ENCODE peak calls at places on chromosomes 7 and 10, in six cellular contexts. V, A, P, Y, M and E are unnamed samples.
A peak's percentile ranks its signal among the peaks of the same experiment; 100 is the strongest.

GRCh38 chr10:59362184-59362966 is at the start of gene FAM13C:
- DNase-seq in M (no peak), Y (no peak), P (peak; percentile 42), V (peak; percentile 7), A (no peak), E (peak; percentile 7)

GRCh38 chr7:97075928-97076327 is 41.6 kb upstream of the SDHAF3 start:
- DNase-seq in V (no peak), A (no peak), P (no peak), Y (peak; percentile 27), M (no peak), E (peak; percentile 25)

GRCh38 chr10:128539784-128540759 is 413.8 kb upstream of the MKI67 start:
- DNase-seq in A (no peak), M (no peak), P (no peak), V (no peak), Y (no peak), E (no peak)

GRCh38 chr7:107387573-107388219 is 82.2 kb upstream of the GPR22 start:
- DNase-seq in Y (peak; percentile 57), A (no peak), M (no peak), V (no peak), P (peak; percentile 85), E (no peak)

GRCh38 chr10:58439632-58440364 is 54.6 kb downstream of the TFAM start:
- DNase-seq in M (no peak), V (no peak), P (no peak), A (peak; percentile 13), Y (no peak), E (no peak)

GRCh38 chr10:101569465-101569837 is 18.6 kb downstream of the POLL start:
- DNase-seq in M (no peak), V (no peak), P (no peak), A (no peak), Y (no peak), E (no peak)

GRCh38 chr10:13100349-13101294 is 659 bp downstream of the OPTN start:
- DNase-seq in M (no peak), A (no peak), Y (no peak), P (peak; percentile 53), V (peak; percentile 45), E (peak; percentile 15)

GRCh38 chr7:19405546-19405945 is 260.3 kb upstream of the FERD3L start:
- DNase-seq in A (no peak), Y (no peak), V (no peak), P (no peak), M (no peak), E (no peak)

GRCh38 chr10:11165591-11166543 is 148.2 kb downstream of the CELF2 start:
- DNase-seq in P (peak; percentile 33), V (peak; percentile 5), Y (peak; percentile 88), A (peak; percentile 85), M (no peak), E (no peak)

GRCh38 chr7:12714436-12714737 is 27.0 kb downstream of the ARL4A start:
- DNase-seq in Y (peak; percentile 17), M (no peak), P (no peak), V (no peak), A (no peak), E (no peak)

GRCh38 chr7:137893143-137893742 is 46.5 kb upstream of the DGKI start:
- DNase-seq in V (no peak), Y (no peak), M (no peak), A (no peak), P (no peak), E (peak; percentile 54)

GRCh38 chr7:27869060-27869459 is 129.1 kb downstream of the TAX1BP1 start:
- DNase-seq in V (no peak), A (no peak), P (no peak), M (no peak), Y (no peak), E (no peak)

GRCh38 chr10:33349273-33349672 is 14.8 kb upstream of the NRP1 start:
- DNase-seq in P (no peak), Y (no peak), A (no peak), M (no peak), V (no peak), E (no peak)

GRCh38 chr10:122164028-122164601 is 107.0 kb upstream of the BTBD16 start:
- DNase-seq in M (no peak), A (no peak), Y (no peak), P (no peak), V (no peak), E (no peak)

GRCh38 chr7:151114151-151115090 is 28.1 kb downstream of the AGAP3 start:
- DNase-seq in Y (no peak), A (no peak), V (no peak), M (no peak), P (no peak), E (no peak)

GRCh38 chr7:18144171-18144570 is 116.5 kb upstream of the PRPS1L1 start:
- DNase-seq in A (peak; percentile 48), P (no peak), M (peak; percentile 4), V (no peak), Y (no peak), E (no peak)

GRCh38 chr10:34899161-34899560 is 84.1 kb upstream of the PARD3 start:
- DNase-seq in M (no peak), Y (no peak), A (no peak), P (no peak), V (no peak), E (no peak)

GRCh38 chr7:102814025-102814471 is 65.2 kb downstream of the FAM185A start:
- DNase-seq in A (no peak), V (no peak), Y (no peak), M (no peak), P (peak; percentile 81), E (no peak)
- TF ChIP-seq MYC in A (no peak), V (no peak), Y (no peak), M (no peak), P (no peak), E (no peak)

DNA sequence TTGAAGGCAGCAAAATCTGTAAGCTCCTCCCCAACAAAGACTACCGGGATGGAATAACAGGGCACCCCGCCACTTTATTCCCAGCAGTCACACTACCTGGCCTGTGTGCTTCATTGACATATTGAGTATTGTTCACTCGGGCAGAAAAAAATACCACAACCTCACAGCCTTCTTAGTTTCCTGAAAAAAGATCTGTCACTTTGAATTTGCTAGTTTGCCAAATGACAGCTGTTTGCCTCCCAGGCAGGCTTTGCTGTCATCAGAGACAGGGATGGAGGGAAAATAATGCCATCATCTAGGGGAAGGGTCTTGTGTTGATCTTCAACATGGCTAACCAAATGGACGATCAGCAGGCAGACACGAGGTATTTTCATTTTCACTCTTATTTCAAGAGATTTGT is 26.9 kb downstream of the BMPER start:
- DNase-seq in P (peak; percentile 6), M (no peak), V (no peak), Y (no peak), A (no peak), E (no peak)
- TF ChIP-seq MYC in P (no peak), M (no peak), V (no peak), Y (no peak), A (no peak), E (no peak)

GRCh38 chr10:70816220-70816894 is 609 bp downstream of the SGPL1 start:
- DNase-seq in Y (peak; percentile 71), V (peak; percentile 91), A (peak; percentile 65), M (no peak), P (peak; percentile 90), E (peak; percentile 74)
- TF ChIP-seq MYC in Y (peak; percentile 69), V (no peak), A (no peak), M (no peak), P (no peak), E (no peak)

GRCh38 chr10:78414380-78414779 is 380.7 kb downstream of the RPS24 start:
- DNase-seq in Y (no peak), V (no peak), M (no peak), P (no peak), A (no peak), E (no peak)
- TF ChIP-seq MYC in Y (no peak), V (no peak), M (no peak), P (no peak), A (no peak), E (no peak)

GRCh38 chr10:21099291-21099800 is 202.2 kb upstream of the NEBL start:
- DNase-seq in A (no peak), M (no peak), Y (no peak), V (no peak), P (no peak), E (no peak)

GRCh38 chr10:21095494-21096055 is 198.5 kb upstream of the NEBL start:
- DNase-seq in V (no peak), P (no peak), A (no peak), M (no peak), Y (no peak), E (no peak)

GRCh38 chr10:21100871-21101514 is 203.9 kb upstream of the NEBL start:
- DNase-seq in Y (no peak), V (no peak), P (peak; percentile 32), M (no peak), A (no peak), E (no peak)

GRCh38 chr10:21097926-21098355 is 200.8 kb upstream of the NEBL start:
- DNase-seq in M (no peak), P (no peak), Y (no peak), A (no peak), V (no peak), E (no peak)

GRCh38 chr10:21100190-21100589 is 203.1 kb upstream of the NEBL start:
- DNase-seq in M (no peak), P (no peak), Y (no peak), V (no peak), A (no peak), E (no peak)
- TF ChIP-seq MYC in M (no peak), P (no peak), Y (no peak), V (no peak), A (no peak), E (no peak)